ENCODE peak calls at places on chromosome 9, in four cellular contexts. L, U, F and O are unnamed samples.

GRCh38 chr9:127973169-127974001 is 7.4 kb downstream of the EEIG1 start:
- DNase-seq in L (no peak), U (no peak), F (no peak), O (no peak)

GRCh38 chr9:21570643-21571275 is 88.6 kb upstream of the IFNE start:
- DNase-seq in L (no peak), U (no peak), F (no peak), O (no peak)

GRCh38 chr9:93679536-93680444 is 103.4 kb downstream of the PHF2 start:
- DNase-seq in L (no peak), U (no peak), F (no peak), O (no peak)

GRCh38 chr9:15936316-15936869 is 383.6 kb downstream of the CCDC171 start:
- DNase-seq in L (no peak), U (no peak), F (no peak), O (no peak)

GRCh38 chr9:105930007-105930627 is 235.8 kb downstream of the TMEM38B start:
- DNase-seq in L (no peak), U (no peak), F (no peak), O (no peak)

GRCh38 chr9:77856615-77857014 is 175.0 kb downstream of the GNAQ start:
- DNase-seq in L (no peak), U (no peak), F (no peak), O (no peak)

GRCh38 chr9:109551651-109552050 is 53.5 kb upstream of the PTPN3 start:
- DNase-seq in L (no peak), U (no peak), F (no peak), O (no peak)

GRCh38 chr9:4262735-4263141 is 37.1 kb downstream of the GLIS3 start:
- DNase-seq in L (no peak), U (no peak), F (no peak), O (no peak)

GRCh38 chr9:113998529-113999255 is 79.4 kb downstream of the AMBP start:
- DNase-seq in L (no peak), U (no peak), F (no peak), O (no peak)

GRCh38 chr9:93587651-93588347 is 11.4 kb downstream of the PHF2 start:
- DNase-seq in L (no peak), U (no peak), F (no peak), O (no peak)

GRCh38 chr9:13550519-13550918 is 271.0 kb upstream of the MPDZ start:
- DNase-seq in L (no peak), U (no peak), F (no peak), O (no peak)

GRCh38 chr9:137783521-137783920 is 94.1 kb upstream of the CACNA1B start:
- DNase-seq in L (no peak), U (no peak), F (no peak), O (no peak)

GRCh38 chr9:69857828-69858227 is 37.2 kb downstream of the CFAP95 start:
- DNase-seq in L (no peak), U (no peak), F (no peak), O (no peak)

GRCh38 chr9:3960661-3961144 is 339.2 kb downstream of the GLIS3 start:
- DNase-seq in L (no peak), U (no peak), F (no peak), O (no peak)

GRCh38 chr9:116490321-116490720 is 196.8 kb upstream of the TRIM32 start:
- DNase-seq in L (no peak), U (no peak), F (no peak), O (no peak)

GRCh38 chr9:11618241-11618805 is 1005.5 kb upstream of the PTPRD start:
- DNase-seq in L (no peak), U (no peak), F (no peak), O (no peak)

GRCh38 chr9:93108301-93109041 is 12.5 kb downstream of the CARD19 start:
- DNase-seq in L (no peak), U (no peak), F (peak), O (no peak)

GRCh38 chr9:123928471-123929176 is 1.3 kb downstream of the DENND1A start:
- DNase-seq in L (no peak), U (no peak), F (no peak), O (no peak)

GRCh38 chr9:21904371-21904770 is 89.8 kb downstream of the CDKN2A start:
- DNase-seq in L (no peak), U (no peak), F (no peak), O (no peak)

GRCh38 chr9:79924836-79925235 is 353.1 kb downstream of the TLE4 start:
- DNase-seq in L (no peak), U (no peak), F (no peak), O (no peak)

GRCh38 chr9:38622083-38622674 is 1.8 kb upstream of the ANKRD18A start:
- DNase-seq in L (no peak), U (no peak), F (no peak), O (no peak)

GRCh38 chr9:125430611-125431305 is 169.1 kb downstream of the GAPVD1 start:
- DNase-seq in L (no peak), U (no peak), F (no peak), O (no peak)

GRCh38 chr9:119487118-119487827 is 118.0 kb upstream of the BRINP1 start:
- DNase-seq in L (no peak), U (no peak), F (no peak), O (no peak)

GRCh38 chr9:114310471-114311450 is 12.1 kb upstream of the ORM1 start:
- DNase-seq in L (no peak), U (no peak), F (no peak), O (no peak)

GRCh38 chr9:122468735-122469134 is 9.0 kb downstream of the OR1J1 start:
- DNase-seq in L (no peak), U (no peak), F (no peak), O (no peak)

GRCh38 chr9:76371901-76372300 is 22.3 kb downstream of the RFK start:
- DNase-seq in L (no peak), U (no peak), F (no peak), O (no peak)

GRCh38 chr9:109793196-109793595 is 13.2 kb downstream of the PALM2AKAP2 start:
- DNase-seq in L (no peak), U (no peak), F (no peak), O (no peak)

GRCh38 chr9:124132671-124133147 is 121.1 kb downstream of the LHX2 start:
- DNase-seq in L (no peak), U (no peak), F (no peak), O (no peak)

GRCh38 chr9:70021026-70021571 is 22.5 kb upstream of the MAMDC2 start:
- DNase-seq in L (no peak), U (no peak), F (no peak), O (no peak)

DNA sequence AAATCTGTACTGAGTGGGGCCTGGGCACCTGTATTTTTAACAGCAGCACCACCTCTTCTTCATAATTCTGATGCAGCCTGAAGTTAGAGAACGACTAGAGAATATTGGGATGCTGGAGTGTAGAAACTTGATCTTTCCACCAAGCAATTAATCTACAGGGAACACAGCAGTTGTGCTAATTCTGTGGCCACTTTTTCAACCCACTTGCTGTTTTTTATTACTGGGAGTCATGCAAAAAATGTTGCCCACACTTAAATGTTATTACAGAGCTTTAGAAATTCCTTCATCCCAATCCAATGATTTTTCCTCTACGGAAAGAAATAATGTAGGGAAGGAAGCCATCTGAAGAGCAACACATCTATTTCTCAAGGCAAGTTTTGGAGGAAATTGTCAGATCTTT is 190.9 kb upstream of the TUT7 start:
- DNase-seq in L (no peak), U (no peak), F (no peak), O (no peak)
- TF ChIP-seq SPI1 in L (no peak), U (no peak), F (no peak), O (no peak)

GRCh38 chr9:88587182-88587581 is 52.2 kb downstream of the NXNL2 start:
- DNase-seq in L (no peak), U (no peak), F (no peak), O (no peak)
- TF ChIP-seq SPI1 in L (no peak), U (no peak), F (no peak), O (no peak)

GRCh38 chr9:136077491-136077890 is 17.6 kb downstream of the NACC2 start:
- DNase-seq in L (no peak), U (no peak), F (no peak), O (no peak)

GRCh38 chr9:136078025-136078424 is 17.1 kb downstream of the NACC2 start:
- DNase-seq in L (no peak), U (no peak), F (no peak), O (no peak)

GRCh38 chr9:136074706-136075105 is 20.4 kb downstream of the NACC2 start:
- DNase-seq in L (no peak), U (no peak), F (no peak), O (no peak)

GRCh38 chr9:136075881-136076678 is 19.0 kb downstream of the NACC2 start:
- DNase-seq in L (no peak), U (peak), F (no peak), O (no peak)

DNA sequence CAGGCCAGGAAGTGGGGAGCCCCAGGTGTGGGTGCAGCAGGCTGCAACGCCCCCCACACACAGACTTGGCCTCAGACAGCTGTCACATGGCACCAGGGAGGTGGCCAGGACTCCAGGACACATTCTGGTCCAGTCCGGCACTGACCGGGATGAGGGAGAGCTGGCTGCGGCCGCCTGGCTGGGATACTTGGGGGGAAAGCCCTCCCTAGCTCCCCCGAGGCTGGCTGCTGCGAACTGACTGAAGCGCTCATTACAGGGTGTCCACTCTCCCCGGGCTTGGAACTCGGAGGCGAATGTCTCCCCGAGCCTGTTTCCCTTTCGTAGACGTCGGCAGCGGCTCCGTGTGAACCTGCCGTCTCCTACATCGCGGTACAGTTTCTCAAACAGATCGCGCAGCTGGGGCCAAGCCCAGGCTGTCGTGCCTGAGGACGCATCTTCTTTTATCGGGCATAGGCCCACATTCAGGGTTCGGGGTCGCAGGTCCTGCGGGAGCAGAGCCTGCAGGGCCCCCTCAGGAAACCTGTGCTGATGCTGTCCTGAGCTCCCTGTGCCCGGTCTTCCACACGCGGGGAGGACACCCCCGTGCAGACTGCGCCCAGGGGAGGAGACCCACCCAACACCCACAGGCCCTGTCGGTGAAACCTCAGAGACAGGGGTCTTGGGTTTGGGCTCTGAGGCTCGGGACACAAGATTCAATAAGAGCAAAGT is 19.8 kb downstream of the NACC2 start:
- DNase-seq in L (no peak), U (no peak), F (no peak), O (no peak)
- TF ChIP-seq SPI1 in L (no peak), U (no peak), F (no peak), O (no peak)

DNA sequence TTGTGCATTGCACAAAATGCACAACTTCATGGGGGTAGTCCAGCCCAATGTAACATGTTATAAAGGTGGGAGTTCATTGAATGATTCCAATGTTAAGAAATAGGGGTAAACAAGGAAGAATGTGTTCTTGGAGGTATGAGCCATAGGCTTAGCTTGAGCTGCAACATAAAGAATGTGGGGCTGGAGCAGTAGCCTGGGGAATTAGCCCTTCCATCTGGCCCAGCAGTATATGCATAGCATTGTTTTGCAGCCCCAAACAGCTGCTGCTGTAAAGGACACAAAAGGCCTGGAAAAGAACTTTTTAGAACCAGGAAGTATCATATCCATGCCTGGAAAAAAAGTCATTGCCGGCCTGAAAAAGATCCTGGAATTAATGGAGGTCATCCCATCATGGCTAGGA is 55.8 kb upstream of the SMARCA2 start:
- DNase-seq in L (no peak), U (no peak), F (no peak), O (no peak)
- TF ChIP-seq SPI1 in L (no peak), U (no peak), F (no peak), O (no peak)

DNA sequence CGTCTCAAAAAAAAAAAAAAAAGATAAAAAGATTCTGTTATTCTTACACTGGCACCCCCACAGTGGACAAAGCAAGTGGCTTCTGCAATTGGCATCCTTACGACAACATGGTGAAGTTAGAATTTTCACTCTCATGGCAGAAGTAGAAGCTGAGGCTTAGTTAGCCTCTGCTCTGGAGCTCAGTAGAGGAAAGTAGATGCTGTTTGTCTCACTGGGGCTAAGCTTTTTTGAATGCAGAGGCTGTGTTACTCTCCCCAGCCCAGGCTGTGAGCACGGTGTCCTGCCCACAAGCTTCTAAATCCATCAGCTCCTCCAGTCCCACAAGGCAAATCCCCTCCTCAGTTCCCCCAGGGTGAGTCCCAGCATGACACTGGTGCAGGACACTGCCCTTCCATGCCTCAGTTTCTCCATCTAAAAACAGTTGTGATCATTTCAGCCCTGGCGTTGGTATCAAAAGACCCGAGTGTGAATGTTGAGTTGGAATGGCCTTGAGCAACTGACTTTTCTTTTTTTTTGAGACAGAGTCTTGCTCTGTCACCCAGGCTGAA is 22.6 kb upstream of the PHF19 start:
- DNase-seq in L (no peak), U (no peak), F (no peak), O (no peak)
- TF ChIP-seq SPI1 in L (no peak), U (no peak), F (no peak), O (no peak)

GRCh38 chr9:36501727-36502126 is 71.0 kb upstream of the MELK start:
- DNase-seq in L (no peak), U (no peak), F (no peak), O (no peak)

GRCh38 chr9:36503172-36504153 is 69.2 kb upstream of the MELK start:
- DNase-seq in L (no peak), U (no peak), F (no peak), O (no peak)

GRCh38 chr9:36504154-36504550 is 68.5 kb upstream of the MELK start:
- DNase-seq in L (no peak), U (no peak), F (no peak), O (no peak)

DNA sequence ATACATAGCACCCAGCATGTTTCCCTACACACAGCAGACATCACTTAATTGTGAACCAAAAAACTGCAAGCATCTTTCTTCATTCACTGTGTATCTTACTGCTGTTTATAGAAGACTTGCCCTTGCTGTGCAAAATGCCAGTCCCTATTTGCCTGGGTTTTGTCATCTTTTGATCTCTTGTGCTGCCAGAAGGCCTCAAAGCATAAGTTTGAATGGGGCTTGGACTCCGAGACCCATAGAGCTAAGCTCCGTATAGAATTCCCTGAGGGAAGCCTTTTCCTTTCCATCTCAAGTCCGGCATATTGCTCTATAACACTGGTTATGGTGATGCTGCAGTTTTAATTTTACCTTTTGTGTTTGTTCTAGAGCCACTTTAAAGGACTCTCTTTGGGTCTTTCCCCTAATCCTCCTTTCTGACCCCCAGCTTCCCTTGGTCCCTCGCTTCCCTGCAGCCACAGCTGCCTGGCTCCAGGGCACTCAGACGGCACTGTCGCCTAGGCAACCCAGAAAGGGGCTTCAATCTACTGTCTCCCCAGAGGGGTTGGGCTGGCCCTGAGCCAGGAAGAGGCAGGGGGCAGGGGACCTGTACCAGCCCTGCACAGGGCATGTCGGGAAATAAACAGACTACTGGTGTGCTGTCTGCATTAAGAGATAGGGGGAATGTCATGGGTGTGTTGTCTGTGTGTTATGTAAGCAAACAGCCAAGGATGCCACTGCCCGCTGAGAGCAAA is 73.4 kb upstream of the MELK start:
- DNase-seq in L (no peak), U (no peak), F (no peak), O (no peak)
- TF ChIP-seq SPI1 in L (no peak), U (no peak), F (no peak), O (no peak)

DNA sequence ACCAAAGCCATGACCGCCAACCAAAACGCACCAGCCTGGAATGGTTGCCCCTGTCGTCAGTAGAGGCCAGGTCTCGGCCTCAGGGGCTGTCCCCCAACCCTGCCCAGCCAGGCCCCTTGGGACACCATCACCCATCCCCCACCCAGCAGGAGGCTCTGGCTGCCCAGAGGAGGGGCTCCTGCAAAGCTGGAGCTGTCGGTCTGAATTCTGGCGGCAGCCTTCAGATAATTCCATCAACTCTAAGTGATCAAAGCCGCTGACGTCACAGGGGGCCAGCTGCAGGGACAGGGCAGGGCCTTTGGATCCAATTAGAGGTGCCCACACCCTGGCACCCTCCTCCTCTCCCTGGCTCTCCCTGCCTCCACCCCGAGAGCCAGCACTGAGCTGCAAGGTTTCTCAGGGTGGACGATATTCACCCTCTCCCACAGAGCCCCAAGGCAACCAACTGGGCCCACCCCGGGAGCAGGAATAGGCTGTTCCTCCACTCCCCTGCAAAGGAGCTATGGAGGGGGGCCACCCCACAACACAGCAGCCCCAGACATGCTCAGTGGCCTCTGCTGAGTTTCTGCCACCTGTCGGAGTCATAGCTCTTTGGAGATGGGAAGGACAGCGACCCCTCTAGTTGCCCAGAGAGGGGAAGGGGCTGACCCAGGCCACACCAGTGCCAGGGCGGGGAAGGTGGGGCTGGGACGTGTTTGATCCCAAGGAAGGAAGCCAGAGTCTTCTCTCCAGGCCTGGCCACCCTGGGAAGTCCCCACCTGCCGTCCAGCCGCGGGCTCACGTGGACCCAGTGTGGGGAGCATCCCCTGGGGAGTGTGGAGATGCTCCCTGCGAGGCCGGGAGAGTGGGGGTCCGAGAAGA is 78.4 kb downstream of the NTNG2 start:
- DNase-seq in L (no peak), U (no peak), F (no peak), O (no peak)
- TF ChIP-seq SPI1 in L (no peak), U (no peak), F (no peak), O (no peak)

DNA sequence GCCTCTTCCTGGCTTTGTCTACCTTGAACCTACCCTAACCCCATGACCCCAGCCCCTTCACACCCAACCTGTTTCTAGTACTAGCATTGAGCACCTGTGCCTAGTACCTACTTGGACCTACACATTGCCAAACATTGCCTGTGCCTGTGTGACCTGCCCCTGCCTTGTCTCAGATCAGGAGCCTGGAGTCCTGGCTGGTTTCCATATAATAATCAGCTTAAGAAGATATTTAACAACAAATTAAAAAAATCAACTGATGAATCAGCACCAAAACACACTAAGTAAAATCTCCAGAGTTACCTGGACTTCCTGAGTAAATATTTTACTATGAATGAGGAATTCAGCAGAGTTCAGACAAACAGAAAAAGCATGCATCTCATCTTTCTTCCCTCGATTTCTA is 17.7 kb downstream of the LPAR1 start:
- DNase-seq in L (no peak), U (no peak), F (no peak), O (no peak)
- TF ChIP-seq SPI1 in L (no peak), U (no peak), F (no peak), O (no peak)

GRCh38 chr9:8224381-8224791 is 424.8 kb upstream of the DMAC1 start:
- DNase-seq in L (no peak), U (no peak), F (no peak), O (no peak)
- TF ChIP-seq SPI1 in L (no peak), U (no peak), F (no peak), O (no peak)

GRCh38 chr9:107488400-107489143 is 997 bp downstream of the KLF4 start:
- DNase-seq in L (no peak), U (peak), F (peak), O (no peak)
- TF ChIP-seq SPI1 in L (no peak), U (no peak), F (no peak), O (no peak)